ENCODE peak calls at places on chromosomes 7 and 10, in seven cellular contexts. D, M, L, U, Z, K and R are unnamed samples.

GRCh38 chr7:47071866-47072265 is 510.0 kb downstream of the TNS3 start:
- DNase-seq in D (no peak), M (no peak), L (no peak), U (no peak), Z (no peak), K (no peak), R (no peak)

GRCh38 chr7:37445064-37445723 is 3.5 kb downstream of the ELMO1 start:
- DNase-seq in D (no peak), M (no peak), L (no peak), U (no peak), Z (no peak), K (no peak), R (no peak)

GRCh38 chr7:31066516-31067130 is 14.5 kb downstream of the ADCYAP1R1 start:
- DNase-seq in D (no peak), M (no peak), L (no peak), U (no peak), Z (peak), K (no peak), R (no peak)

GRCh38 chr7:78020131-78020873 is 221.7 kb downstream of the PHTF2 start:
- DNase-seq in D (peak), M (peak), L (peak), U (peak), Z (no peak), K (peak), R (peak)

GRCh38 chr10:103575416-103576075 is 82.0 kb downstream of the NEURL1 start:
- DNase-seq in D (peak), M (no peak), L (no peak), U (no peak), Z (no peak), K (peak), R (no peak)

GRCh38 chr10:46091834-46092522 is 45.9 kb upstream of the MSMB start:
- DNase-seq in D (no peak), M (peak), L (no peak), U (no peak), Z (no peak), K (no peak), R (no peak)

GRCh38 chr7:131012477-131013031 is 278.5 kb upstream of the KLF14 start:
- DNase-seq in D (peak), M (no peak), L (peak), U (peak), Z (no peak), K (peak), R (peak)

GRCh38 chr7:12119638-12120303 is 91.3 kb upstream of the TMEM106B start:
- DNase-seq in D (peak), M (no peak), L (no peak), U (no peak), Z (no peak), K (peak), R (no peak)

GRCh38 chr7:18295781-18296417 is 199.7 kb upstream of the HDAC9 start:
- DNase-seq in D (no peak), M (no peak), L (no peak), U (no peak), Z (no peak), K (no peak), R (no peak)

GRCh38 chr10:97801449-97801848 is 29.6 kb upstream of the SFRP5 start:
- DNase-seq in D (no peak), M (no peak), L (no peak), U (no peak), Z (peak), K (no peak), R (no peak)

GRCh38 chr10:79979310-79979972 is 30.5 kb upstream of the SFTPD start:
- DNase-seq in D (no peak), M (no peak), L (no peak), U (no peak), Z (no peak), K (no peak), R (no peak)

GRCh38 chr7:1533569-1534329 is 3.2 kb downstream of the MAFK start:
- DNase-seq in D (peak), M (peak), L (peak), U (peak), Z (peak), K (peak), R (peak)

GRCh38 chr10:86439544-86439943 is 72.9 kb upstream of the GRID1 start:
- DNase-seq in D (peak), M (no peak), L (no peak), U (peak), Z (no peak), K (peak), R (peak)

GRCh38 chr10:7583626-7584025 is 83.1 kb downstream of the ITIH5 start:
- DNase-seq in D (no peak), M (no peak), L (no peak), U (no peak), Z (no peak), K (no peak), R (no peak)

GRCh38 chr10:100621360-100622205 is 85.8 kb downstream of the HIF1AN start:
- DNase-seq in D (peak), M (peak), L (peak), U (no peak), Z (no peak), K (no peak), R (peak)

GRCh38 chr10:3140280-3140679 is 32.3 kb downstream of the PITRM1 start:
- DNase-seq in D (no peak), M (no peak), L (no peak), U (no peak), Z (no peak), K (no peak), R (no peak)

GRCh38 chr10:44471410-44471809 is 86.5 kb upstream of the CXCL12 start:
- DNase-seq in D (peak), M (no peak), L (no peak), U (no peak), Z (peak), K (peak), R (no peak)

GRCh38 chr7:77184990-77185389 is 14.6 kb downstream of the FGL2 start:
- DNase-seq in D (no peak), M (no peak), L (no peak), U (no peak), Z (no peak), K (no peak), R (no peak)

GRCh38 chr7:139774376-139774775 is 3.4 kb downstream of the HIPK2 start:
- DNase-seq in D (peak), M (no peak), L (no peak), U (peak), Z (no peak), K (peak), R (peak)

GRCh38 chr10:34205452-34205851 is 609.6 kb downstream of the PARD3 start:
- DNase-seq in D (no peak), M (no peak), L (no peak), U (no peak), Z (no peak), K (no peak), R (no peak)

GRCh38 chr7:106402898-106403297 is 118.1 kb upstream of the NAMPT start:
- DNase-seq in D (no peak), M (no peak), L (no peak), U (no peak), Z (no peak), K (no peak), R (no peak)

GRCh38 chr7:3682028-3682712 is 381.1 kb downstream of the SDK1 start:
- DNase-seq in D (no peak), M (no peak), L (no peak), U (no peak), Z (no peak), K (no peak), R (no peak)